ENCODE peak calls at places on chromosome 10, in five cellular contexts. H is HepG2, Z is K562, M is GM12878, Y is H1. T is an unnamed sample.
A peak's percentile ranks its signal among the peaks of the same experiment; 100 is the strongest.

GRCh38 chr10:74292871-74293427 is 141.9 kb downstream of the ADK start:
- DNase-seq in H (no peak), Z (no peak), M (no peak), Y (no peak), T (no peak)

GRCh38 chr10:84329094-84329611 is 764 bp downstream of the CCSER2 start:
- DNase-seq in H (peak; percentile 47), Z (peak; percentile 29), M (no peak), Y (no peak), T (peak; percentile 60)

GRCh38 chr10:126259883-126260282 is 128.4 kb downstream of the ADAM12 start:
- DNase-seq in H (no peak), Z (no peak), M (no peak), Y (no peak), T (no peak)

GRCh38 chr10:86246279-86246940 is 120.2 kb downstream of the GRID1 start:
- DNase-seq in H (no peak), Z (no peak), M (no peak), Y (no peak), T (no peak)

GRCh38 chr10:7872041-7872442 is 53.7 kb downstream of the TAF3 start:
- DNase-seq in H (no peak), Z (peak; percentile 41), M (no peak), Y (no peak), T (peak; percentile 58)

GRCh38 chr10:123798856-123799255 is 92.8 kb downstream of the CPXM2 start:
- DNase-seq in H (no peak), Z (no peak), M (no peak), Y (no peak), T (no peak)

GRCh38 chr10:124961248-124961570 is 19.3 kb downstream of the ZRANB1 start:
- DNase-seq in H (no peak), Z (no peak), M (no peak), Y (no peak), T (no peak)

GRCh38 chr10:96919785-96920425 is 87.8 kb downstream of the LCOR start:
- DNase-seq in H (no peak), Z (no peak), M (peak; percentile 23), Y (no peak), T (no peak)

GRCh38 chr10:22442468-22442867 is 97.2 kb downstream of the SPAG6 start:
- DNase-seq in H (no peak), Z (no peak), M (no peak), Y (no peak), T (no peak)

GRCh38 chr10:22447068-22447467 is 101.8 kb downstream of the SPAG6 start:
- DNase-seq in H (peak; percentile 84), Z (no peak), M (no peak), Y (no peak), T (no peak)

GRCh38 chr10:22443200-22443881 is 98.0 kb downstream of the SPAG6 start:
- DNase-seq in H (peak; percentile 47), Z (no peak), M (no peak), Y (no peak), T (no peak)

GRCh38 chr10:22444219-22444788 is 99.0 kb downstream of the SPAG6 start:
- DNase-seq in H (no peak), Z (no peak), M (no peak), Y (no peak), T (peak; percentile 22)

GRCh38 chr10:22445460-22445859 is 100.2 kb downstream of the SPAG6 start:
- DNase-seq in H (no peak), Z (no peak), M (no peak), Y (no peak), T (no peak)
- H2AFZ ChIP-seq in H (no peak overlapping the region), Z (no peak overlapping the region), M (no peak overlapping the region), Y (no peak overlapping the region), T (no peak overlapping the region)

GRCh38 chr10:69180525-69181204 is 631 bp downstream of the SUPV3L1 start:
- DNase-seq in H (no peak), Z (peak; percentile 56), M (no peak), Y (no peak), T (peak; percentile 55)
- TF ChIP-seq CREB1 in H (no peak), Z (no peak), M (no peak), Y (no peak), T (no peak)

GRCh38 chr10:101121661-101122045 is 9.4 kb upstream of the TLX1 start:
- DNase-seq in H (no peak), Z (no peak), M (no peak), Y (no peak), T (no peak)
- TF ChIP-seq EZH2 in H (no peak), Z (no peak), M (no peak), Y (peak; percentile 59), T (peak; percentile 68)

GRCh38 chr10:110307805-110308204 is 3.1 kb upstream of the SMNDC1 start:
- DNase-seq in H (no peak), Z (no peak), M (no peak), Y (no peak), T (no peak)

GRCh38 chr10:110310741-110311140 is 6.0 kb upstream of the SMNDC1 start:
- DNase-seq in H (no peak), Z (no peak), M (no peak), Y (no peak), T (no peak)

GRCh38 chr10:110312206-110312605 is 7.5 kb upstream of the SMNDC1 start:
- DNase-seq in H (no peak), Z (no peak), M (no peak), Y (no peak), T (no peak)

GRCh38 chr10:110313674-110314073 is 9.0 kb upstream of the SMNDC1 start:
- DNase-seq in H (no peak), Z (no peak), M (no peak), Y (no peak), T (no peak)

DNA sequence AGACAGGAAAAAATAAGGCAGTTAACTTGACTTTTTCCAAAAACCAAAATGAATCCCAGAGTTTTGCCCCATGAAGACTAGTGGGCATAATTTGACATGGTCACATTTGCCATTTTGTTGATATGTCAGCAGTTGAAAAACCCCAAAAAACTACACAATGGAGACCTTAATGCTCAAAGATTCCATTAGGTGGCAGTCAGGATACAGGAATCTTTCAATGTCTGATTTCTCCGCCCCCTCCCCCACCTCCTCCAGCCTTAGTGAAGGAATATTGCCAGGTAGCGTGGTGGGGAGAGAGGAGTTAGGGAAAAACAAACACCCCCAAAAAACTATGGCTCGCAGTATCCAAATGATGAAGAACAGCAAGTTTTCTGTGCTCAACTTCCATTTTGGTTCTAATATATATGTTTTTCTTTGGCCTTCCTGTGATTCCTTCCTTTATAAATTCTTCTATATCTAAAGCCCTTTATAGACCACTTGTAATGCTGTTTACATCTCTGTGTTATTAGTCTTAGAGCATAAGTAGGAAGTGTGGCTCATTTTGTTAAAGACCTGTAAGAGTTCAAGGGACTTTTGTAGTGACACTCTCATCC is 6.7 kb upstream of the SMNDC1 start:
- DNase-seq in H (peak; percentile 42), Z (no peak), M (peak; percentile 47), Y (no peak), T (peak; percentile 87)
- H2AFZ ChIP-seq in H (no peak overlapping the region), Z (no peak overlapping the region), M (peak overlapping the region; percentile 20), Y (peak overlapping the region; percentile 56), T (peak overlapping the region; percentile 29)

GRCh38 chr10:47400786-47401185 is 16.7 kb upstream of the ZNF488 start:
- DNase-seq in H (no peak), Z (no peak), M (no peak), Y (no peak), T (no peak)

GRCh38 chr10:47401210-47401609 is 17.1 kb upstream of the ZNF488 start:
- DNase-seq in H (no peak), Z (no peak), M (no peak), Y (no peak), T (no peak)

GRCh38 chr10:47400251-47400650 is 16.2 kb upstream of the ZNF488 start:
- DNase-seq in H (no peak), Z (no peak), M (no peak), Y (no peak), T (no peak)

GRCh38 chr10:47397256-47397655 is 13.2 kb upstream of the ZNF488 start:
- DNase-seq in H (no peak), Z (no peak), M (no peak), Y (no peak), T (no peak)

DNA sequence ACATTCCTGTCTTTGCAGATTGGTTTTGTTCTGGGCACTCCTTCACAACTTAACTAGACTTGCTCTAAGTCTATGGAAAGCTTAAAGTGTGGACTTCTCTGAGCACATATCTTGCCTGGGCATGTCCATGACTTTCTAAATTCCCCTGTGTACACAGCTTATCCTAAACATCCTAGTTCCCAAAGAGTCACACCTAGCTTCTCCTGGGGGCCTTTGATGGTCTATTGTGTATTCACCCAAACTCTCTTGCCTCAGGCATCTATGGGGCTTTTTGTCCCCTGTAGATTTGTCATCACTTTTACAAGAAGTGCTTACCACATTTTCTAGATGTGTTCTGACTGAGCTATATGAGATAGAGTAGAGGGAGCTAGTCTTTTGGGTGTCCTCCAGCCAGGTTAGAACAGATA is 12.2 kb upstream of the ZNF488 start:
- DNase-seq in H (peak; percentile 18), Z (no peak), M (no peak), Y (no peak), T (no peak)
- TF ChIP-seq CREB1 in H (no peak), Z (no peak), M (no peak), Y (no peak), T (no peak)

GRCh38 chr10:70286616-70287015 is 2.8 kb upstream of the NPFFR1 start:
- DNase-seq in H (no peak), Z (no peak), M (no peak), Y (no peak), T (no peak)

GRCh38 chr10:70284542-70285150 is 842 bp upstream of the NPFFR1 start:
- DNase-seq in H (no peak), Z (no peak), M (no peak), Y (no peak), T (no peak)

GRCh38 chr10:70283071-70283444 is 746 bp downstream of the NPFFR1 start:
- DNase-seq in H (no peak), Z (no peak), M (no peak), Y (no peak), T (no peak)

GRCh38 chr10:70285432-70285831 is 1.6 kb upstream of the NPFFR1 start:
- DNase-seq in H (no peak), Z (no peak), M (no peak), Y (no peak), T (no peak)

DNA sequence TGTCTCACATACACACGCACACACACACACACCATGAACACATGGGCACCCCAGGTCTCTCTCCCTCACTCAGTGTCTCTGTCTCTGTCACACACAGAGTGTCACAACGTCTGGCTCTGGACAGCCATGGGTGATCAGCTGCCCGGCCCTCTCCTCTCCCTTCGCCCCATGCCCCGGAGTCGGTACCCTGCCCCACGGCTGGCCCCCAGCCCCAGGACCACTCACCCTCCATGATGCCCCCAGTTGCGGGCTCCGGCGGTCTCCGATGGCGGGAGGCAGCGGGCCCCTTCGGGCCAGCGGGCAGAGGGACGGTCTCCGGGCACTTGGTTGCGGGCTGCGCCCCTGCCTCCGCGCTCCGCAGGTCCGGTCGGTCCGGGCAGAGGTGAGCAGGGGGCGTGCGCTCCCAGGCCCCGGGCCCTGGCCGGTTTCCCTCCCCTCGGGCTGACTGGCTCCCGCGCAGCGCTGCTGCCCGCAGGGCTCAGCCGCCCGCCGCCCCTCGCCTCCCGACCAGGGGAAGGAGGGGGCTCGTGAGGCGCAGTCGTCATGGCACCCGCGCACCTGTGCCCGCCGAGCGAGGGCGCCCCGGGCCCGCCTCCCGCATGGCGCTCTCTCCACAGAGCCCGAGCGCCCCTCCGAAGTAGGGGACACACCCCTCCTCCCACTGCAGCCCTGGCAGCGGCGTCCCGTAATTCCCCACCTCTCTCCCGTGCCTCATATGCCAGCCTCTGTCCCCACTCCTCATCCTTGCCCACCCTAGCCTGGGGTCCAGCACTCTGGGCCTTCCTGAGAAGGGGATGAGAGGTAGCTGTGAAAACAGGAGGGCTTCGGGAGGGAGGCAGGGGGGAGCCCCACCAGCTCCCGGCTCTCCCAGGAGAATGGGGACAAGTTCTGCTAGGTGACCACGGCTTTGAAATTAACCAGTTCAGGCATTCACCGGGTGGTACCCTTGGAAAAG is at the start of gene NPFFR1:
- DNase-seq in H (no peak), Z (no peak), M (no peak), Y (peak; percentile 78), T (peak; percentile 82)
- TF ChIP-seq EZH2 in H (no peak), Z (peak; percentile 26), M (no peak), Y (peak; percentile 66), T (no peak)

T was measured in GM23338.